ENCODE peak calls at places on chromosomes 4 and X, in ten cellular contexts. G, J, V, B, Q, M, R, N, T and Y are unnamed samples.

GRCh38 chrX:115324194-115324593 is 34.7 kb downstream of the LUZP4 start:
- DNase-seq in V (peak; percentile 78), B (no peak), G (no peak), T (peak; percentile 70), J (no peak), M (no peak), N (no peak), Q (no peak), R (no peak), Y (peak; percentile 22)

GRCh38 chrX:141468940-141469339 is 115.6 kb downstream of the SPANXA1 start:
- DNase-seq in B (no peak), J (no peak), M (no peak), N (no peak), V (peak; percentile 60), T (no peak), G (no peak), Q (no peak), R (no peak), Y (no peak)

GRCh38 chrX:103362504-103362903 is 6.2 kb downstream of the TCEAL9 start:
- DNase-seq in R (no peak), Q (no peak), B (no peak), G (no peak), J (no peak), M (no peak), N (no peak), V (peak; percentile 53), T (no peak), Y (no peak)

GRCh38 chrX:6667048-6667768 is 132.3 kb upstream of the VCX3A start:
- DNase-seq in B (peak; percentile 40), T (no peak), R (no peak), V (no peak), G (no peak), M (no peak), N (no peak), J (peak; percentile 15), Q (no peak), Y (no peak)

GRCh38 chr4:5662555-5662954 is 45.8 kb downstream of the EVC2 start:
- DNase-seq in J (no peak), G (no peak), T (no peak), B (no peak), R (no peak), Q (no peak), N (no peak), V (no peak), M (no peak), Y (no peak)

GRCh38 chr4:71163317-71163716 is 169.9 kb downstream of the DCK start:
- DNase-seq in V (no peak), B (no peak), J (no peak), G (no peak), M (no peak), R (no peak), T (no peak), N (no peak), Q (no peak), Y (no peak)

GRCh38 chrX:31228415-31228832 is 156.6 kb upstream of the FTHL17 start:
- DNase-seq in N (no peak), R (no peak), T (no peak), Q (no peak), G (no peak), V (peak; percentile 88), M (no peak), J (no peak), B (no peak), Y (no peak)

GRCh38 chrX:7876957-7877356 is 34.0 kb downstream of the VCX start:
- DNase-seq in J (no peak), M (no peak), V (no peak), T (no peak), N (no peak), Q (no peak), B (no peak), R (no peak), G (no peak), Y (no peak)

GRCh38 chrX:22097295-22097694 is 65.2 kb downstream of the PHEX start:
- DNase-seq in R (no peak), N (no peak), M (no peak), Q (no peak), J (no peak), V (peak; percentile 17), B (no peak), G (no peak), T (no peak), Y (no peak)

GRCh38 chr4:139014391-139015268 is 951 bp upstream of the NOCT start:
- DNase-seq in V (peak; percentile 95), N (no peak), B (peak; percentile 84), R (no peak), M (peak; percentile 39), G (peak; percentile 83), T (no peak), J (no peak), Q (no peak), Y (no peak)

GRCh38 chr4:20422398-20422797 is 170.7 kb downstream of the SLIT2 start:
- DNase-seq in G (peak; percentile 30), R (peak; percentile 42), M (peak; percentile 56), J (peak; percentile 55), B (peak; percentile 70), N (no peak), Q (no peak), V (peak; percentile 76), T (no peak), Y (no peak)

GRCh38 chr4:32454482-32454881 is 1734.3 kb downstream of the PCDH7 start:
- DNase-seq in G (no peak), B (no peak), M (no peak), T (no peak), N (no peak), Q (no peak), R (no peak), V (no peak), J (no peak), Y (no peak)

GRCh38 chrX:41024755-41025154 is 60.5 kb upstream of the USP9X start:
- DNase-seq in M (no peak), G (no peak), B (no peak), T (no peak), N (no peak), R (no peak), V (no peak), J (no peak), Q (no peak), Y (no peak)

GRCh38 chrX:106906361-106906760 is 3.2 kb upstream of the RIPPLY1 start:
- DNase-seq in T (no peak), V (peak; percentile 23), R (no peak), M (peak; percentile 40), J (no peak), G (no peak), Q (no peak), B (no peak), N (no peak), Y (no peak)

GRCh38 chr4:15495621-15496020 is 25.9 kb downstream of the CC2D2A start:
- DNase-seq in V (no peak), Q (no peak), N (no peak), R (no peak), J (no peak), M (no peak), G (no peak), T (no peak), B (peak; percentile 86), Y (no peak)

GRCh38 chr4:1247811-1248261 is 1.1 kb downstream of the CTBP1 start:
- DNase-seq in R (peak; percentile 50), T (peak; percentile 85), Q (no peak), G (no peak), M (no peak), N (peak; percentile 74), B (no peak), J (no peak), V (peak; percentile 27), Y (no peak)
- TF ChIP-seq CTCF in R (no peak), T (no peak), Q (no peak), G (no peak), M (no peak), N (no peak), B (no peak), J (no peak), V (no peak), Y (no peak)

DNA sequence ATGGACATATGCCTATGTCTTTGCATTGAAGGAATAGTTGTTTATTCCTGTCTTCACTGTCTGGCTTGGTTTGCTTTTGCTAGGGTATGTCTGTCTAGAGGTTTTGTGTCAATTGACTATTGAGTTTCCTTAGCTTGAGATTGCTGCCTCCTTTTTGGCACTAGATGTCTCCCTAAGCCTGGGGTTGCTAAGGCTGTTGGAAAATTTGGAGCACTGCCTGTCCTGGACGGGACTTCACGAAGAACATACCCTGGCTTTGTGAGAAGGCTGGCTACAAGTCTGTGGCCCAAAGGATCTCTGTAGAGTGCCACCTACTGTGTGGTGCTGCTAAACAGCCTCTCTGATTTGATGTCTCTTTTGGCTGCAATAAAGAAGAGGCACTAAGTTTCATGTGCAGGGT is 183.8 kb upstream of the NUDT10 start:
- DNase-seq in G (no peak), V (peak; percentile 10), J (peak; percentile 13), Q (no peak), T (no peak), B (peak; percentile 50), R (no peak), M (no peak), N (no peak), Y (no peak)
- H3K4me3 ChIP-seq in G (no peak overlapping the region), V (no peak overlapping the region), J (no peak overlapping the region), Q (no peak overlapping the region), T (no peak overlapping the region), B (no peak overlapping the region), R (no peak overlapping the region), M (no peak overlapping the region), N (no peak overlapping the region), Y (no peak overlapping the region)

GRCh38 chrX:37453821-37454220 is 104.7 kb downstream of the PRRG1 start:
- DNase-seq in B (no peak), M (no peak), R (no peak), N (no peak), Q (no peak), V (no peak), T (no peak), G (no peak), J (no peak), Y (no peak)
- H3K27ac ChIP-seq in B (no peak overlapping the region), M (no peak overlapping the region), R (no peak overlapping the region), N (no peak overlapping the region), Q (no peak overlapping the region), V (no peak overlapping the region), T (no peak overlapping the region), G (no peak overlapping the region), J (no peak overlapping the region), Y (no peak overlapping the region)

GRCh38 chrX:109632906-109633504 is 8.0 kb upstream of the KCNE5 start:
- DNase-seq in R (peak; percentile 36), B (peak; percentile 48), Q (no peak), V (peak; percentile 51), M (no peak), T (no peak), G (no peak), J (peak; percentile 6), N (no peak), Y (no peak)

GRCh38 chrX:109629310-109629709 is 4.3 kb upstream of the KCNE5 start:
- DNase-seq in R (no peak), G (no peak), B (peak; percentile 52), M (no peak), T (no peak), Q (no peak), N (no peak), J (no peak), V (peak; percentile 44), Y (no peak)

GRCh38 chrX:109638158-109638557 is 13.2 kb upstream of the KCNE5 start:
- DNase-seq in B (no peak), G (no peak), R (no peak), Q (no peak), V (no peak), M (no peak), N (no peak), J (no peak), T (no peak), Y (no peak)

DNA sequence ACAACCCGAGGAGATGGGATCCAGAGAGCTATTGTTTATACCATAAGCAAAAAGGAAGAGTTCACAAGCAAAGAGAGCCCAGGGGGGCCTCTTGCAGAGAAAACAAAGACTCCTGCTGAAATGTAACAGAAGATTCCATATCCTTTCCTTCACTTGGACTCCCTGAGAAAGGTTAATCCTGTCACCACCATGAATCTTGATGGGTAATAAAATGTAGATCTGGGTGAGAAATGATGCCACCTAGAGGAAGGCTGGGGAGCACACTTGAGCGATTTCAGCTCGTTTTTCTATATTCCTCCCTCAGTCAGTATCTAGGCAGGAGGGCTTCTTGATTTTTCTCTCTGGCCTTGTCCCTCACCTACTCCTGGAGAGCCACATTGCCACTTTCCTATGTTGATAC is 10.2 kb upstream of the KCNE5 start:
- DNase-seq in R (peak; percentile 24), N (no peak), J (peak; percentile 29), T (no peak), M (no peak), G (peak; percentile 17), B (peak; percentile 48), V (peak; percentile 36), Q (no peak), Y (no peak)
- TF ChIP-seq CTCF in R (peak; percentile 51), N (peak; percentile 15), J (peak; percentile 72), T (no peak), M (peak; percentile 17), G (peak; percentile 74), B (peak; percentile 77), V (peak; percentile 57), Q (no peak), Y (peak; percentile 30)